ENCODE peak calls at places on chromosomes 12 and 14, in eight cellular contexts. One of them, this sample, is unnamed.
A peak's percentile ranks its signal among the peaks of the same experiment; 100 is the strongest.

GRCh38 chr14:73526036-73526984 is 10.6 kb upstream of the ACOT1 start:
- DNase-seq in H9: no peak
- DNase-seq in HFFc6: peak; percentile 54
- DNase-seq in body of pancreas: peak; percentile 91
- DNase-seq in WTC11: no peak
- DNase-seq in MCF 10A: peak; percentile 75
- DNase-seq in astrocyte of the cerebellum: no peak
- DNase-seq in mammary epithelial cell: peak; percentile 57
- DNase-seq in this sample: no peak

GRCh38 chr14:35236806-35237205 is 55.4 kb upstream of the PSMA6 start:
- DNase-seq in MCF 10A: no peak
- DNase-seq in HFFc6: no peak
- DNase-seq in astrocyte of the cerebellum: no peak
- DNase-seq in WTC11: no peak
- DNase-seq in H9: no peak
- DNase-seq in mammary epithelial cell: no peak
- DNase-seq in body of pancreas: no peak
- DNase-seq in this sample: no peak

GRCh38 chr12:124231980-124232653 is 62.8 kb upstream of the RFLNA start:
- DNase-seq in HFFc6: no peak
- DNase-seq in H9: no peak
- DNase-seq in WTC11: no peak
- DNase-seq in mammary epithelial cell: no peak
- DNase-seq in MCF 10A: no peak
- DNase-seq in astrocyte of the cerebellum: no peak
- DNase-seq in body of pancreas: no peak
- DNase-seq in this sample: no peak

GRCh38 chr14:61568572-61569011 is 126.7 kb upstream of the HIF1A start:
- DNase-seq in WTC11: peak; percentile 44
- DNase-seq in mammary epithelial cell: no peak
- DNase-seq in body of pancreas: peak; percentile 74
- DNase-seq in H9: peak; percentile 72
- DNase-seq in MCF 10A: peak; percentile 69
- DNase-seq in astrocyte of the cerebellum: no peak
- DNase-seq in HFFc6: no peak
- DNase-seq in this sample: no peak

GRCh38 chr12:93403988-93404803 is 26.5 kb downstream of the NUDT4 start:
- DNase-seq in WTC11: no peak
- DNase-seq in HFFc6: no peak
- DNase-seq in astrocyte of the cerebellum: no peak
- DNase-seq in H9: no peak
- DNase-seq in mammary epithelial cell: no peak
- DNase-seq in MCF 10A: no peak
- DNase-seq in body of pancreas: no peak
- DNase-seq in this sample: no peak

GRCh38 chr12:19873146-19873545 is 433.9 kb downstream of the AEBP2 start:
- DNase-seq in HFFc6: no peak
- DNase-seq in WTC11: no peak
- DNase-seq in MCF 10A: no peak
- DNase-seq in body of pancreas: no peak
- DNase-seq in astrocyte of the cerebellum: no peak
- DNase-seq in H9: no peak
- DNase-seq in mammary epithelial cell: no peak
- DNase-seq in this sample: no peak

GRCh38 chr12:113154351-113154973 is 4.9 kb downstream of the CFAP73 start:
- DNase-seq in WTC11: peak; percentile 79
- DNase-seq in MCF 10A: no peak
- DNase-seq in H9: peak; percentile 91
- DNase-seq in astrocyte of the cerebellum: no peak
- DNase-seq in mammary epithelial cell: no peak
- DNase-seq in HFFc6: no peak
- DNase-seq in body of pancreas: no peak
- DNase-seq in this sample: no peak

GRCh38 chr14:60760648-60761364 is 26.2 kb downstream of the MNAT1 start:
- DNase-seq in H9: peak; percentile 51
- DNase-seq in astrocyte of the cerebellum: no peak
- DNase-seq in HFFc6: no peak
- DNase-seq in MCF 10A: peak; percentile 66
- DNase-seq in mammary epithelial cell: peak; percentile 87
- DNase-seq in WTC11: no peak
- DNase-seq in body of pancreas: peak; percentile 22
- DNase-seq in this sample: no peak

GRCh38 chr14:89429206-89430091 is 12.4 kb upstream of the FOXN3 start:
- DNase-seq in HFFc6: no peak
- DNase-seq in WTC11: no peak
- DNase-seq in astrocyte of the cerebellum: no peak
- DNase-seq in mammary epithelial cell: no peak
- DNase-seq in MCF 10A: no peak
- DNase-seq in H9: no peak
- DNase-seq in body of pancreas: no peak
- DNase-seq in this sample: no peak

GRCh38 chr14:75648066-75648838 is 12.4 kb downstream of the ERG28 start:
- DNase-seq in mammary epithelial cell: peak; percentile 86
- DNase-seq in astrocyte of the cerebellum: peak; percentile 92
- DNase-seq in MCF 10A: peak; percentile 94
- DNase-seq in body of pancreas: peak; percentile 87
- DNase-seq in WTC11: no peak
- DNase-seq in H9: no peak
- DNase-seq in HFFc6: peak; percentile 93
- DNase-seq in this sample: peak; percentile 93

GRCh38 chr14:73443758-73444157 is 14.6 kb downstream of the NUMB start:
- DNase-seq in body of pancreas: no peak
- DNase-seq in H9: no peak
- DNase-seq in HFFc6: no peak
- DNase-seq in astrocyte of the cerebellum: no peak
- DNase-seq in MCF 10A: no peak
- DNase-seq in WTC11: no peak
- DNase-seq in mammary epithelial cell: no peak
- DNase-seq in this sample: no peak

GRCh38 chr12:87596134-87596533 is 433.1 kb downstream of the C12orf50 start:
- DNase-seq in MCF 10A: peak; percentile 20
- DNase-seq in body of pancreas: no peak
- DNase-seq in astrocyte of the cerebellum: no peak
- DNase-seq in mammary epithelial cell: no peak
- DNase-seq in HFFc6: no peak
- DNase-seq in WTC11: no peak
- DNase-seq in H9: no peak
- DNase-seq in this sample: no peak

GRCh38 chr12:31897791-31898503 is 61.3 kb upstream of the RESF1 start:
- DNase-seq in mammary epithelial cell: peak; percentile 12
- DNase-seq in astrocyte of the cerebellum: no peak
- DNase-seq in body of pancreas: peak; percentile 57
- DNase-seq in MCF 10A: peak; percentile 33
- DNase-seq in HFFc6: no peak
- DNase-seq in H9: peak; percentile 82
- DNase-seq in WTC11: peak; percentile 37
- DNase-seq in this sample: no peak

GRCh38 chr12:64187370-64187769 is 34.7 kb downstream of the KICS2 start:
- DNase-seq in body of pancreas: no peak
- DNase-seq in WTC11: no peak
- DNase-seq in mammary epithelial cell: peak; percentile 48
- DNase-seq in H9: no peak
- DNase-seq in HFFc6: peak; percentile 72
- DNase-seq in MCF 10A: peak; percentile 67
- DNase-seq in astrocyte of the cerebellum: peak; percentile 57
- DNase-seq in this sample: no peak

GRCh38 chr12:68648179-68648578 is 37.5 kb downstream of the RAP1B start:
- DNase-seq in WTC11: no peak
- DNase-seq in HFFc6: no peak
- DNase-seq in mammary epithelial cell: no peak
- DNase-seq in MCF 10A: no peak
- DNase-seq in H9: no peak
- DNase-seq in astrocyte of the cerebellum: no peak
- DNase-seq in body of pancreas: no peak
- DNase-seq in this sample: no peak

GRCh38 chr12:108730337-108731104 is 797 bp downstream of the CORO1C start:
- DNase-seq in MCF 10A: peak; percentile 75
- DNase-seq in mammary epithelial cell: peak; percentile 87
- DNase-seq in WTC11: peak; percentile 72
- DNase-seq in HFFc6: peak; percentile 77
- DNase-seq in body of pancreas: peak; percentile 70
- DNase-seq in H9: peak; percentile 87
- DNase-seq in astrocyte of the cerebellum: peak; percentile 44
- DNase-seq in this sample: no peak

GRCh38 chr14:67673451-67673850 is 981 bp downstream of the VTI1B start:
- DNase-seq in astrocyte of the cerebellum: no peak
- DNase-seq in body of pancreas: no peak
- DNase-seq in H9: no peak
- DNase-seq in MCF 10A: no peak
- DNase-seq in mammary epithelial cell: no peak
- DNase-seq in WTC11: no peak
- DNase-seq in HFFc6: peak; percentile 33
- DNase-seq in this sample: no peak

GRCh38 chr14:104661086-104661485 is 28.3 kb upstream of the INF2 start:
- DNase-seq in body of pancreas: no peak
- DNase-seq in WTC11: no peak
- DNase-seq in HFFc6: no peak
- DNase-seq in MCF 10A: no peak
- DNase-seq in astrocyte of the cerebellum: no peak
- DNase-seq in mammary epithelial cell: no peak
- DNase-seq in H9: no peak
- DNase-seq in this sample: no peak

GRCh38 chr12:2680676-2681039 is 114.1 kb upstream of the FKBP4 start:
- DNase-seq in WTC11: no peak
- DNase-seq in mammary epithelial cell: no peak
- DNase-seq in HFFc6: no peak
- DNase-seq in H9: peak; percentile 26
- DNase-seq in body of pancreas: no peak
- DNase-seq in astrocyte of the cerebellum: no peak
- DNase-seq in MCF 10A: no peak
- DNase-seq in this sample: no peak
- TF ChIP-seq CTCF in WTC11: no peak
- TF ChIP-seq CTCF in mammary epithelial cell: no peak
- TF ChIP-seq CTCF in HFFc6: no peak
- TF ChIP-seq CTCF in H9: no peak
- TF ChIP-seq CTCF in body of pancreas: no peak
- TF ChIP-seq CTCF in astrocyte of the cerebellum: no peak
- TF ChIP-seq CTCF in MCF 10A: no peak
- TF ChIP-seq CTCF in this sample: no peak

DNA sequence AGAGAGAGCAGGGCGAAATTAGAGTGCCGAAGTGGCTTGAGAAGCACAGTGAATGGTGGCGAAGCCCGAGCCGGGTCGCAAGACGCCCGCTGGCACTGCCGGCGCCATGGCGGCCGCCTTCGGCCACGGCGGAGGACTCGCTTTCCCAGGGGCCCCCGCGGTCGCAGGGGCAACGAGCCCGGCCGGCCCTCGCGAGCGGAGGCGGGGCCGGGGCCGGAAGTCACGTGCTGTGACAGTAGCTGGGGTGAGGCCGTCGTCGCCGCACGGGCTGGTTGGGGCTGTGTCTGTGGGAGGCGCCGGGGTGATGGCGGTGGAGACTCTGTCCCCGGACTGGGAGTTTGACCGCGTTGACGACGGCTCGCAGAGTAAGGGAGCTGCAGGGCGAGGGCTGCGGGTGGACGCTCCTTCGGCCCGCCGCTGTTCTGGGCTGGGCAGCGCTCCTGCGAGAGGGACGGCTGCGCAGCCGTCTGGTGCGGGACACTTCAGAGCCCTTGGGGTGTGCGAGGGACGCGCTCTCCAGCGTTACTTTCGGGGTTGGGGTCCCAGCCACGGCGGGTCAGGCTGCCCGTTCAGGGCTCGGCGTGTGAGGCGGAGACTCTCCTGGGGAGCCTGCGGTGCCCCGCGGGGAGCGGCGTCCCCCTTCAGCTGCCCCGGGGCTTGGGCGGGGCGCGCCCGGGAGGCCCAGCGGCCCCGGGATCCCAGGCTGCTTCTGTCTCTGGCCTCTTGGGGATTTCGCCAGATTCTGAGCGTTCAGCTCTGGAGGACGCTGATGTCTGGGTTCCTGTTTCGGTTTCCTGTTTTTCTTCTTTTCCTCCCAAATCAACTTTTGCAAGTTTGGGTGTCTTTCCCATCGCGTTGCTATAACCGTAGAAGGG is at the start of gene WASHC4:
- DNase-seq in astrocyte of the cerebellum: peak; percentile 60
- DNase-seq in H9: peak; percentile 96
- DNase-seq in HFFc6: peak; percentile 87
- DNase-seq in body of pancreas: peak; percentile 94
- DNase-seq in MCF 10A: peak; percentile 93
- DNase-seq in WTC11: peak; percentile 94
- DNase-seq in mammary epithelial cell: peak; percentile 94
- DNase-seq in this sample: no peak
- TF ChIP-seq CTCF in astrocyte of the cerebellum: no peak
- TF ChIP-seq CTCF in H9: no peak
- TF ChIP-seq CTCF in HFFc6: no peak
- TF ChIP-seq CTCF in body of pancreas: no peak
- TF ChIP-seq CTCF in MCF 10A: no peak
- TF ChIP-seq CTCF in WTC11: no peak
- TF ChIP-seq CTCF in mammary epithelial cell: peak; percentile 2
- TF ChIP-seq CTCF in this sample: no peak

DNA sequence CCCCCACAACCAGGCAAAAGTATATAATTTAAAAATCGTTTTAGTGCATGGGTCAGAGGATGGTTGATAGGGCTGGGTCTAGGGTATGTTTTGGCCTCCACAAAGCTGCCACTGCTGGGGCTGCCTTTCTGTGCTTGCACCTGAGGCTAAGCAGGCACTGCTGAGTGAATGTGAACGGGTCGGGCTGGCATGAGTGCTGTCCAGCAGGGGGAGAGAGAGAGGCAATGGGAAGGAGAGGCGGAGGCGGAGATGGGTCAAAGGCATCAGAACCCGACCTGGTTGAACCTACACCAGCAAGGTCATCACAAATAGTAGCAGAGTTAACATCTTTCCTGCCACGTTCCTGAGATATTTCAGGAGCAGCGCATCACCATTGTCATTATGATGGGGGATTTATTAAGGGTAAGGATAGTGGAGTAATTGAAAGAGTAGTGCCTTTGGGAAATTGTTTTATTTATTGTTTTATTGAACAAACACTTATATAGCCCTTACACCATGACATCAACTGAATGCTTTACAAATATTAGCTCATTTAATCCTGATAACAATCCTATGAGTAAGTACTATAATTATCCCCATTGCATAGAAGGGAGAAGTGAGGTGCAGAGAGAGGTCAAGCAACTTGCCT is 5.8 kb upstream of the NRXN3 start:
- DNase-seq in H9: peak; percentile 85
- DNase-seq in body of pancreas: peak; percentile 31
- DNase-seq in WTC11: peak; percentile 83
- DNase-seq in mammary epithelial cell: no peak
- DNase-seq in astrocyte of the cerebellum: no peak
- DNase-seq in MCF 10A: peak; percentile 49
- DNase-seq in HFFc6: no peak
- DNase-seq in this sample: no peak
- TF ChIP-seq CTCF in H9: peak; percentile 91
- TF ChIP-seq CTCF in body of pancreas: peak; percentile 23
- TF ChIP-seq CTCF in WTC11: peak; percentile 74
- TF ChIP-seq CTCF in mammary epithelial cell: peak; percentile 45
- TF ChIP-seq CTCF in astrocyte of the cerebellum: peak; percentile 63
- TF ChIP-seq CTCF in MCF 10A: peak; percentile 57
- TF ChIP-seq CTCF in HFFc6: peak; percentile 53
- TF ChIP-seq CTCF in this sample: peak; percentile 31

DNA sequence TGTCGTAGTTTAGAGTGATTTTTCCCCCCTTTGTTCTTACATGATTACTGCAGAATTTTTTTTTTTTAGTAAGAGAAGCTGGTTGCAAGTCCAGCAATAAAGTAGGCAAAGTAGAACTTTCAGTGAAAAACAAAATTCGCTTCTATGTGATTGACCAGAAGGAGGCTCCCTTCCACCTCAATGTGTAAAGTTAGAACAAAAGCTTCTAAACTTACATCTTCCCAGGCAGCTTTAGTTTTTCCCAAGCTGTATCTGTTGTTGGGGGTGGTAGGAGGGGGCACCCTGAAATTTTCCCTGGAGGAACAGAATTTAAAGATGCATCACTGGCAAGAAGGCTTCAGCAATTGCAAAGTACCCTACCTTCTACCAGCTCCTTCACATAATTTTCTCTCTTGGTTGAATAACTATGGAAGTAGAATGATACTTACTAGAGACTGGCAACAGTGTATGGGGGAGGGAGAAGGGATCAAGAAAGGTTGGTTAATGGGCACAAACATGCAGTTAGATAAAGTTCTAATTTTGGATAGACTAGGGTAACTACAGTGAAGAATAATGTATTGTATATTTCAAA is 87.3 kb upstream of the E2F7 start:
- DNase-seq in mammary epithelial cell: peak; percentile 19
- DNase-seq in MCF 10A: peak; percentile 48
- DNase-seq in H9: no peak
- DNase-seq in astrocyte of the cerebellum: peak; percentile 51
- DNase-seq in HFFc6: peak; percentile 45
- DNase-seq in WTC11: no peak
- DNase-seq in body of pancreas: no peak
- DNase-seq in this sample: no peak
- TF ChIP-seq CTCF in mammary epithelial cell: peak; percentile 70
- TF ChIP-seq CTCF in MCF 10A: peak; percentile 69
- TF ChIP-seq CTCF in H9: peak; percentile 76
- TF ChIP-seq CTCF in astrocyte of the cerebellum: peak; percentile 65
- TF ChIP-seq CTCF in HFFc6: peak; percentile 80
- TF ChIP-seq CTCF in WTC11: peak; percentile 28
- TF ChIP-seq CTCF in body of pancreas: peak; percentile 34
- TF ChIP-seq CTCF in this sample: peak; percentile 55

This sample was measured in AG04449.